ENCODE peak calls at places on chromosomes 1 and 21, in seven cellular contexts. Q is thoracic aorta, L is AG04450, E is foreskin fibroblast, R is RWPE1, Z is neural progenitor cell, V is colonic mucosa. S is an unnamed sample.

GRCh38 chr1:155691992-155692528 is 3.2 kb downstream of the DAP3 start:
- DNase-seq in Q (no peak), L (no peak), E (no peak), R (no peak), Z (no peak), V (no peak), S (no peak)

GRCh38 chr1:172041689-172042088 is 200.4 kb downstream of the DNM3 start:
- DNase-seq in Q (no peak), L (no peak), E (peak), R (peak), Z (no peak), V (no peak), S (no peak)

GRCh38 chr1:8764301-8764937 is 53.0 kb downstream of the RERE start:
- DNase-seq in Q (no peak), L (no peak), E (no peak), R (no peak), Z (no peak), V (no peak), S (no peak)

GRCh38 chr1:30759718-30760281 is 2.2 kb upstream of the LAPTM5 start:
- DNase-seq in Q (no peak), L (no peak), E (no peak), R (no peak), Z (no peak), V (no peak), S (no peak)

GRCh38 chr1:154418062-154418897 is 13.1 kb downstream of the IL6R start:
- DNase-seq in Q (no peak), L (no peak), E (no peak), R (peak), Z (no peak), V (peak), S (peak)

GRCh38 chr21:33673473-33673872 is 31.2 kb downstream of the ITSN1 start:
- DNase-seq in Q (no peak), L (no peak), E (no peak), R (no peak), Z (no peak), V (no peak), S (no peak)

GRCh38 chr1:51417496-51418383 is 87.4 kb upstream of the TTC39A start:
- DNase-seq in Q (no peak), L (no peak), E (peak), R (no peak), Z (no peak), V (no peak), S (no peak)

GRCh38 chr1:71269823-71270222 is 189.0 kb upstream of the ZRANB2 start:
- DNase-seq in Q (no peak), L (no peak), E (peak), R (no peak), Z (no peak), V (no peak), S (no peak)

GRCh38 chr1:161905269-161905884 is 118.3 kb downstream of the OLFML2B start:
- DNase-seq in Q (no peak), L (no peak), E (peak), R (peak), Z (peak), V (no peak), S (no peak)

GRCh38 chr1:84000196-84000885 is 1.4 kb upstream of the TTLL7 start:
- DNase-seq in Q (no peak), L (no peak), E (no peak), R (no peak), Z (no peak), V (no peak), S (no peak)

GRCh38 chr21:18384771-18385170 is 18.8 kb downstream of the TMPRSS15 start:
- DNase-seq in Q (no peak), L (no peak), E (no peak), R (peak), Z (peak), V (no peak), S (no peak)

GRCh38 chr21:41817228-41817627 is 50.4 kb upstream of the RIPK4 start:
- DNase-seq in Q (no peak), L (peak), E (peak), R (peak), Z (peak), V (peak), S (no peak)

GRCh38 chr1:96792220-96792619 is 70.6 kb downstream of the PTBP2 start:
- DNase-seq in Q (no peak), L (no peak), E (no peak), R (no peak), Z (no peak), V (no peak), S (no peak)

GRCh38 chr1:177780096-177780700 is 189.7 kb downstream of the SEC16B start:
- DNase-seq in Q (no peak), L (peak), E (peak), R (peak), Z (peak), V (no peak), S (no peak)

GRCh38 chr1:67535474-67535873 is 105.3 kb upstream of the SERBP1 start:
- DNase-seq in Q (peak), L (peak), E (peak), R (peak), Z (peak), V (peak), S (peak)

GRCh38 chr1:85278853-85279314 is 2.5 kb upstream of the BCL10 start:
- DNase-seq in Q (peak), L (peak), E (peak), R (peak), Z (no peak), V (peak), S (no peak)

GRCh38 chr1:28668956-28669719 is 554 bp downstream of the GMEB1 start:
- DNase-seq in Q (no peak), L (no peak), E (peak), R (peak), Z (peak), V (peak), S (no peak)

GRCh38 chr1:230309646-230310177 is 116.4 kb downstream of the PGBD5 start:
- DNase-seq in Q (no peak), L (no peak), E (no peak), R (no peak), Z (no peak), V (no peak), S (no peak)

GRCh38 chr1:18199462-18199861 is 91.9 kb downstream of the IGSF21 start:
- DNase-seq in Q (no peak), L (no peak), E (no peak), R (no peak), Z (peak), V (no peak), S (no peak)

GRCh38 chr21:15843766-15844165 is 114.0 kb downstream of the USP25 start:
- DNase-seq in Q (no peak), L (no peak), E (no peak), R (no peak), Z (no peak), V (no peak), S (no peak)

GRCh38 chr1:8239306-8240023 is 78.4 kb upstream of the SLC45A1 start:
- DNase-seq in Q (no peak), L (no peak), E (peak), R (no peak), Z (peak), V (peak), S (no peak)

GRCh38 chr1:79293611-79294010 is 287.1 kb upstream of the ADGRL4 start:
- DNase-seq in Q (no peak), L (no peak), E (peak), R (peak), Z (no peak), V (no peak), S (no peak)

GRCh38 chr21:42527489-42528158 is 14.0 kb downstream of the SLC37A1 start:
- DNase-seq in Q (no peak), L (no peak), E (no peak), R (no peak), Z (no peak), V (no peak), S (no peak)

GRCh38 chr1:12565094-12565965 is 52.7 kb downstream of the DHRS3 start:
- DNase-seq in Q (no peak), L (no peak), E (no peak), R (no peak), Z (no peak), V (no peak), S (no peak)

GRCh38 chr1:55192093-55192492 is 23.1 kb downstream of the USP24 start:
- DNase-seq in Q (no peak), L (no peak), E (no peak), R (no peak), Z (no peak), V (no peak), S (no peak)

GRCh38 chr1:3645247-3645646 is 4.7 kb downstream of the WRAP73 start:
- DNase-seq in Q (no peak), L (no peak), E (no peak), R (no peak), Z (no peak), V (no peak), S (no peak)

GRCh38 chr1:63203641-63204040 is 118.7 kb upstream of the FOXD3 start:
- DNase-seq in Q (no peak), L (no peak), E (no peak), R (no peak), Z (no peak), V (no peak), S (no peak)

GRCh38 chr1:194300776-194301175 is 1114.4 kb upstream of the B3GALT2 start:
- DNase-seq in Q (no peak), L (no peak), E (no peak), R (no peak), Z (no peak), V (no peak), S (no peak)

GRCh38 chr1:110218739-110219138 is 8.6 kb downstream of the KCNC4 start:
- DNase-seq in Q (no peak), L (no peak), E (no peak), R (no peak), Z (peak), V (no peak), S (no peak)

GRCh38 chr21:14454642-14455009 is 71.7 kb upstream of the HSPA13 start:
- DNase-seq in Q (no peak), L (no peak), E (no peak), R (no peak), Z (no peak), V (no peak), S (no peak)

GRCh38 chr1:163307479-163308171 is 14.1 kb upstream of the NUF2 start:
- DNase-seq in Q (no peak), L (peak), E (peak), R (peak), Z (no peak), V (no peak), S (no peak)

GRCh38 chr1:31248276-31248675 is 8.6 kb upstream of the NKAIN1 start:
- DNase-seq in Q (no peak), L (no peak), E (no peak), R (no peak), Z (no peak), V (no peak), S (no peak)

GRCh38 chr21:35921471-35921870 is 138.9 kb downstream of the SETD4 start:
- DNase-seq in Q (no peak), L (no peak), E (no peak), R (no peak), Z (no peak), V (no peak), S (no peak)

GRCh38 chr1:187517508-187517907 is 688.8 kb downstream of the PLA2G4A start:
- DNase-seq in Q (no peak), L (no peak), E (no peak), R (no peak), Z (no peak), V (no peak), S (no peak)

GRCh38 chr21:45892156-45892919 is 89.2 kb upstream of the COL6A1 start:
- DNase-seq in Q (no peak), L (no peak), E (no peak), R (no peak), Z (no peak), V (peak), S (no peak)

GRCh38 chr1:247487057-247487456 is 29.2 kb upstream of the OR2B11 start:
- DNase-seq in Q (no peak), L (peak), E (peak), R (peak), Z (peak), V (peak), S (no peak)

DNA sequence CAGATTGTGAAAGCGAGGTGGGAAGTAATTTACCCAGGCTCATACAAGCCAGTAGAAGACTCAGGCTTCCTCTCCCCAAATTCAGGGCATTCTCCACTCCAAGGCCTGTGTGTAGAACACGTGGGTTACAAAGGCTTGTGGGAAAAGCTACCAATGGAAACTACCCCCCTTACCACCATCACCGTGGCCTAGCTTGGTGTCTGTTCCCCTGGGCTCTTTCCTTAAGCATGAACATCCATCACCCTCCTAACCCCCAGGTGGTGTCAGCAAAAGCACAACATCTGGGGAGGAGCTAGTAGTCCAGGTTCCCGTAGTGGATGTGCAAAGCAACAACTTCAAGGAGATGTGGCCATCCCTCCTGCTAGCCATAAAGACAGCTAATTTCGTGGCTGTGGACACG is 576 bp upstream of the MUTYH start:
- DNase-seq in Q (no peak), L (no peak), E (peak), R (no peak), Z (no peak), V (no peak), S (no peak)
- TF ChIP-seq CTCF in Q (no peak), L (no peak), E (no peak), R (no peak), Z (no peak), V (no peak), S (no peak)

DNA sequence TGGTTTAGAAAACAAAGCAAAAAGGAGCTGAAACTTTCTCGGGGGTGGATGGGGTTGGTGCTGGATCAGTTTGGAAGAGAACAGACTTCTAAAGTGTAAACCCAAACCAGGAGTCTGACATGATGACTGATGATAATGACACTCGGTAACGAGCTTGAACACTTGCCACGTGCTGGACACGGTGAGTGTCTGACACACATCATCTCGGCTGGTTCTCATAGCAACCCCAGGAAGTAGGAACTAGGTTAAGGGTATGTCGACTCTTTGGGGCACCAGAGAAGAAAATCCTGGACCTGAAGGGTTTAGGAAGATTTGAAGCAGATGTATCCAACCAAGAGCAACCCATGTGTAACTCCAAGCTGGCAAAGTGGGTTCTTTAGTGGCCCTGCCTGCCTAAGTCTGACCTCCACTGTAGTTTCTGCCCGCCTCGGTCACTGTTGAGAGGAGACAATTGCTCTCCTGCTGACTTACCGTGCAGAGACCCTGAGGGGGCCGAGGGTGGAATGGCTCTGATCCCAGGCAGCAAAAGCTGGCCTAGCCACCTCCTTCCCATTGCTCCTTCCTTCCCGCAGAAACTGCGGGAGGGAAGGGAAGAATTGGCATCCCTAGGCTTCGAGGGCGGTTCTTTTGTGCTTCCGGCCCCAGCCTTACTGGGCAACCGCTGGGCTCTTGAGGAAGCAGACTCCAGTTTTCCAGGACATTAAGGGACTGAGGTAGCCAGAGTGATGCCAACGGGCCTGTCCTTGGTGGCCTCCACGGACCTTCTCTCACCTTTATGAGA is 156.0 kb downstream of the TOMM20 start:
- DNase-seq in Q (no peak), L (no peak), E (no peak), R (no peak), Z (no peak), V (peak), S (no peak)
- TF ChIP-seq CTCF in Q (no peak), L (no peak), E (no peak), R (no peak), Z (no peak), V (no peak), S (no peak)

GRCh38 chr1:203463469-203464062 is 12.0 kb upstream of the PRELP start:
- DNase-seq in Q (no peak), L (no peak), E (peak), R (no peak), Z (no peak), V (no peak), S (no peak)
- TF ChIP-seq CTCF in Q (no peak), L (peak), E (no peak), R (no peak), Z (peak), V (no peak), S (no peak)

DNA sequence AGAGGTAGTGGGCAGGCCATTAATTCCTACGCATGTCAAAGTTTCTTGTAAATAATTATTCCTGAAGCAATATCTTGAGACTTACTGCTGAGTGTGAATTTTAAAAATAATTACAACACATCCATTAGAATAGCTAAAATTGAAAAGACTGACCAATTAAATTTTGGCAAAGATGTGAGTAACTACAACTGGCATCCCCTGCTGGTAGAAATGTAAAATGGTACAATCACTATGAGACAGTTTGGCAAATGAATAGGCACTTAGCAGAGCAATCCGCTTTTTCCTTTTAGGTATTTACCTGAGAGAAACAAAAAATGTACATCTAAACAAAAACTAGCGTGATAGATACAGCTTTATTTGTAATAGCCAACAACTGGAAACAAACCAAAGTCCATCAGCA is 798.9 kb downstream of the BRINP3 start:
- DNase-seq in Q (no peak), L (no peak), E (no peak), R (no peak), Z (no peak), V (no peak), S (no peak)
- TF ChIP-seq CTCF in Q (no peak), L (peak), E (no peak), R (no peak), Z (peak), V (no peak), S (no peak)

GRCh38 chr1:42403880-42404400 is 23.3 kb downstream of the RIMKLA start:
- DNase-seq in Q (no peak), L (no peak), E (no peak), R (no peak), Z (no peak), V (no peak), S (no peak)
- TF ChIP-seq CTCF in Q (no peak), L (no peak), E (no peak), R (no peak), Z (peak), V (no peak), S (no peak)

S was measured in omental fat pad.